ENCODE peak calls at places on chromosomes 1 and 21, in eight cellular contexts. One of them, this sample, is unnamed.

GRCh38 chr1:14142397-14143095 is 442.6 kb downstream of the PRDM2 start:
- DNase-seq in foreskin fibroblast: no peak
- DNase-seq in fibroblast of mammary gland: no peak
- DNase-seq in A549: no peak
- DNase-seq in tibial nerve: no peak
- DNase-seq in upper lobe of right lung: no peak
- DNase-seq in neural progenitor cell: no peak
- DNase-seq in pancreas: no peak
- DNase-seq in this sample: peak; percentile 65

GRCh38 chr1:157734328-157734727 is 33.8 kb upstream of the FCRL3 start:
- DNase-seq in foreskin fibroblast: no peak
- DNase-seq in fibroblast of mammary gland: no peak
- DNase-seq in A549: no peak
- DNase-seq in tibial nerve: no peak
- DNase-seq in upper lobe of right lung: no peak
- DNase-seq in neural progenitor cell: no peak
- DNase-seq in pancreas: no peak
- DNase-seq in this sample: no peak

GRCh38 chr1:77250126-77250525 is 30.9 kb upstream of the PIGK start:
- DNase-seq in foreskin fibroblast: no peak
- DNase-seq in fibroblast of mammary gland: no peak
- DNase-seq in A549: no peak
- DNase-seq in tibial nerve: no peak
- DNase-seq in upper lobe of right lung: no peak
- DNase-seq in neural progenitor cell: no peak
- DNase-seq in pancreas: no peak
- DNase-seq in this sample: no peak

GRCh38 chr1:186102559-186103148 is 272.4 kb downstream of the TPR start:
- DNase-seq in foreskin fibroblast: peak; percentile 79
- DNase-seq in fibroblast of mammary gland: peak; percentile 83
- DNase-seq in A549: no peak
- DNase-seq in tibial nerve: no peak
- DNase-seq in upper lobe of right lung: no peak
- DNase-seq in neural progenitor cell: no peak
- DNase-seq in pancreas: no peak
- DNase-seq in this sample: no peak

GRCh38 chr21:45352621-45353125 is 52.3 kb upstream of the COL18A1 start:
- DNase-seq in foreskin fibroblast: no peak
- DNase-seq in fibroblast of mammary gland: no peak
- DNase-seq in A549: no peak
- DNase-seq in tibial nerve: no peak
- DNase-seq in upper lobe of right lung: no peak
- DNase-seq in neural progenitor cell: no peak
- DNase-seq in pancreas: peak; percentile 60
- DNase-seq in this sample: no peak

GRCh38 chr1:207670997-207671396 is 26.1 kb downstream of the CR1L start:
- DNase-seq in foreskin fibroblast: no peak
- DNase-seq in fibroblast of mammary gland: no peak
- DNase-seq in A549: no peak
- DNase-seq in tibial nerve: no peak
- DNase-seq in upper lobe of right lung: no peak
- DNase-seq in neural progenitor cell: no peak
- DNase-seq in pancreas: no peak
- DNase-seq in this sample: no peak

GRCh38 chr1:166616206-166616605 is 223.1 kb upstream of the POGK start:
- DNase-seq in foreskin fibroblast: no peak
- DNase-seq in fibroblast of mammary gland: no peak
- DNase-seq in A549: no peak
- DNase-seq in tibial nerve: no peak
- DNase-seq in upper lobe of right lung: no peak
- DNase-seq in neural progenitor cell: no peak
- DNase-seq in pancreas: no peak
- DNase-seq in this sample: no peak

GRCh38 chr1:67193700-67194099 is 27.4 kb downstream of the IL23R start:
- DNase-seq in foreskin fibroblast: no peak
- DNase-seq in fibroblast of mammary gland: no peak
- DNase-seq in A549: no peak
- DNase-seq in tibial nerve: no peak
- DNase-seq in upper lobe of right lung: no peak
- DNase-seq in neural progenitor cell: no peak
- DNase-seq in pancreas: no peak
- DNase-seq in this sample: no peak

GRCh38 chr21:17590443-17590842 is 22.3 kb downstream of the BTG3 start:
- DNase-seq in foreskin fibroblast: peak; percentile 17
- DNase-seq in fibroblast of mammary gland: peak; percentile 54
- DNase-seq in A549: no peak
- DNase-seq in tibial nerve: no peak
- DNase-seq in upper lobe of right lung: no peak
- DNase-seq in neural progenitor cell: no peak
- DNase-seq in pancreas: no peak
- DNase-seq in this sample: no peak

GRCh38 chr1:159000627-159001026 is 9.1 kb upstream of the IFI16 start:
- DNase-seq in foreskin fibroblast: peak; percentile 98
- DNase-seq in fibroblast of mammary gland: peak; percentile 97
- DNase-seq in A549: no peak
- DNase-seq in tibial nerve: peak; percentile 95
- DNase-seq in upper lobe of right lung: peak; percentile 69
- DNase-seq in neural progenitor cell: peak; percentile 48
- DNase-seq in pancreas: no peak
- DNase-seq in this sample: no peak

GRCh38 chr21:34800797-34801518 is 132.2 kb downstream of the CLIC6 start:
- DNase-seq in foreskin fibroblast: peak; percentile 70
- DNase-seq in fibroblast of mammary gland: peak; percentile 50
- DNase-seq in A549: peak; percentile 13
- DNase-seq in tibial nerve: no peak
- DNase-seq in upper lobe of right lung: no peak
- DNase-seq in neural progenitor cell: no peak
- DNase-seq in pancreas: no peak
- DNase-seq in this sample: no peak

GRCh38 chr1:206847337-206847834 is 18.0 kb upstream of the IL20 start:
- DNase-seq in foreskin fibroblast: no peak
- DNase-seq in fibroblast of mammary gland: no peak
- DNase-seq in A549: no peak
- DNase-seq in tibial nerve: no peak
- DNase-seq in upper lobe of right lung: no peak
- DNase-seq in neural progenitor cell: no peak
- DNase-seq in pancreas: peak; percentile 64
- DNase-seq in this sample: no peak

GRCh38 chr1:16503494-16503893 is 10.6 kb downstream of the RNU1-1 start:
- DNase-seq in foreskin fibroblast: no peak
- DNase-seq in fibroblast of mammary gland: no peak
- DNase-seq in A549: no peak
- DNase-seq in tibial nerve: no peak
- DNase-seq in upper lobe of right lung: no peak
- DNase-seq in neural progenitor cell: no peak
- DNase-seq in pancreas: no peak
- DNase-seq in this sample: no peak

GRCh38 chr1:16498573-16499359 is 15.3 kb downstream of the RNU1-1 start:
- DNase-seq in foreskin fibroblast: peak; percentile 93
- DNase-seq in fibroblast of mammary gland: peak; percentile 64
- DNase-seq in A549: peak; percentile 75
- DNase-seq in tibial nerve: peak; percentile 77
- DNase-seq in upper lobe of right lung: peak; percentile 95
- DNase-seq in neural progenitor cell: peak; percentile 98
- DNase-seq in pancreas: peak; percentile 95
- DNase-seq in this sample: peak; percentile 3
- TF ChIP-seq CTCF in foreskin fibroblast: no peak
- TF ChIP-seq CTCF in fibroblast of mammary gland: no peak
- TF ChIP-seq CTCF in A549: no peak
- TF ChIP-seq CTCF in tibial nerve: peak; percentile 11
- TF ChIP-seq CTCF in upper lobe of right lung: no peak
- TF ChIP-seq CTCF in neural progenitor cell: peak; percentile 39
- TF ChIP-seq CTCF in pancreas: no peak
- TF ChIP-seq CTCF in this sample: peak; percentile 5

GRCh38 chr1:145979746-145980435 is 15.4 kb downstream of the POLR3GL start:
- DNase-seq in foreskin fibroblast: no peak
- DNase-seq in fibroblast of mammary gland: no peak
- DNase-seq in A549: no peak
- DNase-seq in tibial nerve: no peak
- DNase-seq in upper lobe of right lung: no peak
- DNase-seq in neural progenitor cell: no peak
- DNase-seq in pancreas: no peak
- DNase-seq in this sample: no peak
- H3K4me3 ChIP-seq in foreskin fibroblast: peak overlapping the region; percentile 16
- H3K4me3 ChIP-seq in fibroblast of mammary gland: no peak overlapping the region
- H3K4me3 ChIP-seq in A549: no peak overlapping the region
- H3K4me3 ChIP-seq in tibial nerve: peak overlapping the region; percentile 17
- H3K4me3 ChIP-seq in upper lobe of right lung: peak overlapping the region; percentile 35
- H3K4me3 ChIP-seq in neural progenitor cell: no peak overlapping the region
- H3K4me3 ChIP-seq in pancreas: no peak overlapping the region
- H3K4me3 ChIP-seq in this sample: no peak overlapping the region

GRCh38 chr1:41280189-41281032 is 38.3 kb upstream of the SCMH1 start:
- DNase-seq in foreskin fibroblast: no peak
- DNase-seq in fibroblast of mammary gland: no peak
- DNase-seq in A549: no peak
- DNase-seq in tibial nerve: no peak
- DNase-seq in upper lobe of right lung: no peak
- DNase-seq in neural progenitor cell: no peak
- DNase-seq in pancreas: no peak
- DNase-seq in this sample: no peak
- TF ChIP-seq CTCF in foreskin fibroblast: no peak
- TF ChIP-seq CTCF in fibroblast of mammary gland: no peak
- TF ChIP-seq CTCF in A549: no peak
- TF ChIP-seq CTCF in tibial nerve: no peak
- TF ChIP-seq CTCF in upper lobe of right lung: no peak
- TF ChIP-seq CTCF in neural progenitor cell: no peak
- TF ChIP-seq CTCF in pancreas: no peak
- TF ChIP-seq CTCF in this sample: no peak

DNA sequence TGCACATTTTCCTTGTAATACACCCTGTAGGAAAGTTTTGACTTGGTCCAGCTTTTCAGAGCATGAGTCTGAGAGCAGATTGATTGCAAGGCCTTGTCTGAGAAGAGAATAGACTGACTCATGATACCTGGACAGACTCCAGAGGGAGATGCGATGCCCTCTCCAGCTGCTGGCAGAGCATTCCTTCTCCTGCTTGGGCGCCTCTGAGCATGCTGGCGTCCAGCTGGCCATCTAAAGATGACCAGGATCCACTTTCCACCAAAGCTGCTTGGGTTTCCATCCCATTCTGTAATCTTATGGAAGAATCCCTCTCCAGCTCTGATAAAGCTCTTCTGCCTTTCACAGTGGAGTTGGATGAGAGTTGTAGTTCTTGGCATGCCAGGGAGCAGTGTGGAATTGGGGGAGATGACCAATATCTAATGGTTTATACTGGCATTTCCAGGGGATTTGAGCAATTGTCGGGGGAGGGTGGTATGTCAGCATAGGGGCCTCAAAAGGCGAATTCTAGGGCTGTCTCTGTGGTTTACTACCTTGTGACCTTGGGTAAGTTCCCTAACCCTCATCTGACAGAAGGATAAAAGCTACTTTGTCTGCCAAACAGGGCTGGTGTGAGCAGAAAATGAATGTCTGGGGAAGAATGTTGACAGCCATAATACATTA is 19.5 kb downstream of the SZRD1 start:
- DNase-seq in foreskin fibroblast: peak; percentile 89
- DNase-seq in fibroblast of mammary gland: peak; percentile 65
- DNase-seq in A549: peak; percentile 48
- DNase-seq in tibial nerve: no peak
- DNase-seq in upper lobe of right lung: no peak
- DNase-seq in neural progenitor cell: no peak
- DNase-seq in pancreas: no peak
- DNase-seq in this sample: no peak
- H3K4me3 ChIP-seq in foreskin fibroblast: no peak overlapping the region
- H3K4me3 ChIP-seq in fibroblast of mammary gland: no peak overlapping the region
- H3K4me3 ChIP-seq in A549: no peak overlapping the region
- H3K4me3 ChIP-seq in tibial nerve: no peak overlapping the region
- H3K4me3 ChIP-seq in upper lobe of right lung: peak overlapping the region; percentile 34
- H3K4me3 ChIP-seq in neural progenitor cell: no peak overlapping the region
- H3K4me3 ChIP-seq in pancreas: no peak overlapping the region
- H3K4me3 ChIP-seq in this sample: no peak overlapping the region

GRCh38 chr1:40820251-40820797 is 36.7 kb downstream of the KCNQ4 start:
- DNase-seq in foreskin fibroblast: peak; percentile 23
- DNase-seq in fibroblast of mammary gland: no peak
- DNase-seq in A549: no peak
- DNase-seq in tibial nerve: no peak
- DNase-seq in upper lobe of right lung: no peak
- DNase-seq in neural progenitor cell: peak; percentile 58
- DNase-seq in pancreas: no peak
- DNase-seq in this sample: no peak
- TF ChIP-seq CTCF in foreskin fibroblast: no peak
- TF ChIP-seq CTCF in fibroblast of mammary gland: no peak
- TF ChIP-seq CTCF in A549: no peak
- TF ChIP-seq CTCF in tibial nerve: no peak
- TF ChIP-seq CTCF in upper lobe of right lung: peak; percentile 5
- TF ChIP-seq CTCF in neural progenitor cell: peak; percentile 41
- TF ChIP-seq CTCF in pancreas: no peak
- TF ChIP-seq CTCF in this sample: no peak

This sample was measured in LNCaP clone FGC.